ENCODE peak calls at places on chromosomes 4 and X, in seven cellular contexts. O is tibial artery; E is ovary; L is heart right ventricle; T is astrocyte; I is heart left ventricle; G is CD8-positive, alpha-beta T cell. H is an unnamed sample.

GRCh38 chrX:153481043-153481442 is 10.7 kb upstream of the HAUS7 start:
- DNase-seq in O (no peak), E (no peak), L (no peak), T (no peak), I (no peak), G (no peak), H (no peak)

GRCh38 chrX:86047174-86047991 is at the start of gene CHM:
- DNase-seq in O (peak; percentile 67), E (peak; percentile 51), L (peak; percentile 70), T (peak; percentile 78), I (peak; percentile 59), G (peak; percentile 61), H (no peak)

GRCh38 chr4:118034061-118034785 is at the start of gene NDST3:
- DNase-seq in O (peak; percentile 67), E (peak; percentile 11), L (peak; percentile 6), T (peak; percentile 65), I (no peak), G (no peak), H (no peak)

GRCh38 chrX:108312938-108313337 is 125.3 kb downstream of the COL4A6 start:
- DNase-seq in O (no peak), E (no peak), L (peak; percentile 58), T (peak; percentile 61), I (peak; percentile 44), G (no peak), H (no peak)

GRCh38 chrX:45596190-45596808 is 395.6 kb upstream of the DIPK2B start:
- DNase-seq in O (no peak), E (no peak), L (no peak), T (no peak), I (no peak), G (no peak), H (no peak)

GRCh38 chrX:18426004-18426320 is 554 bp downstream of the CDKL5 start:
- DNase-seq in O (no peak), E (no peak), L (no peak), T (no peak), I (no peak), G (no peak), H (no peak)

GRCh38 chr4:144181386-144181785 is 40.9 kb upstream of the GYPA start:
- DNase-seq in O (no peak), E (no peak), L (no peak), T (no peak), I (no peak), G (no peak), H (no peak)

GRCh38 chr4:93313207-93313606 is 515.3 kb upstream of the ATOH1 start:
- DNase-seq in O (no peak), E (no peak), L (no peak), T (no peak), I (no peak), G (no peak), H (no peak)

GRCh38 chr4:189664693-189665250 is 275.9 kb upstream of the FRG1 start:
- DNase-seq in O (no peak), E (no peak), L (no peak), T (no peak), I (no peak), G (no peak), H (no peak)

GRCh38 chr4:168574581-168575295 is 77.9 kb downstream of the PALLD start:
- DNase-seq in O (no peak), E (no peak), L (no peak), T (peak; percentile 83), I (no peak), G (no peak), H (no peak)

GRCh38 chrX:63434665-63435064 is 83.5 kb upstream of the SPIN4 start:
- DNase-seq in O (no peak), E (no peak), L (no peak), T (peak; percentile 44), I (no peak), G (no peak), H (no peak)

GRCh38 chrX:46295963-46296362 is 249.3 kb downstream of the ZNF674 start:
- DNase-seq in O (no peak), E (no peak), L (no peak), T (no peak), I (no peak), G (no peak), H (no peak)

GRCh38 chr4:105679186-105679585 is 29.3 kb downstream of the INTS12 start:
- DNase-seq in O (no peak), E (no peak), L (no peak), T (no peak), I (no peak), G (no peak), H (no peak)

GRCh38 chr4:89358935-89359364 is 51.4 kb upstream of the GPRIN3 start:
- DNase-seq in O (no peak), E (no peak), L (no peak), T (no peak), I (no peak), G (no peak), H (no peak)

GRCh38 chrX:22742174-22742573 is 257.6 kb upstream of the DDX53 start:
- DNase-seq in O (no peak), E (no peak), L (no peak), T (peak; percentile 64), I (no peak), G (no peak), H (no peak)

GRCh38 chr4:39631700-39632079 is 7.0 kb downstream of the SMIM14 start:
- DNase-seq in O (no peak), E (no peak), L (no peak), T (no peak), I (no peak), G (no peak), H (no peak)

GRCh38 chr4:182416101-182416500 is 172.9 kb downstream of the TENM3 start:
- DNase-seq in O (no peak), E (no peak), L (no peak), T (no peak), I (no peak), G (no peak), H (no peak)

GRCh38 chr4:146739182-146739581 is 100.5 kb downstream of the POU4F2 start:
- DNase-seq in O (no peak), E (no peak), L (no peak), T (no peak), I (no peak), G (no peak), H (no peak)

GRCh38 chr4:123777297-123777859 is 380.8 kb downstream of the SPRY1 start:
- DNase-seq in O (no peak), E (no peak), L (peak; percentile 61), T (peak; percentile 49), I (peak; percentile 39), G (no peak), H (no peak)

GRCh38 chr4:94400191-94400590 is 51.6 kb upstream of the PDLIM5 start:
- DNase-seq in O (no peak), E (no peak), L (no peak), T (no peak), I (no peak), G (no peak), H (no peak)

DNA sequence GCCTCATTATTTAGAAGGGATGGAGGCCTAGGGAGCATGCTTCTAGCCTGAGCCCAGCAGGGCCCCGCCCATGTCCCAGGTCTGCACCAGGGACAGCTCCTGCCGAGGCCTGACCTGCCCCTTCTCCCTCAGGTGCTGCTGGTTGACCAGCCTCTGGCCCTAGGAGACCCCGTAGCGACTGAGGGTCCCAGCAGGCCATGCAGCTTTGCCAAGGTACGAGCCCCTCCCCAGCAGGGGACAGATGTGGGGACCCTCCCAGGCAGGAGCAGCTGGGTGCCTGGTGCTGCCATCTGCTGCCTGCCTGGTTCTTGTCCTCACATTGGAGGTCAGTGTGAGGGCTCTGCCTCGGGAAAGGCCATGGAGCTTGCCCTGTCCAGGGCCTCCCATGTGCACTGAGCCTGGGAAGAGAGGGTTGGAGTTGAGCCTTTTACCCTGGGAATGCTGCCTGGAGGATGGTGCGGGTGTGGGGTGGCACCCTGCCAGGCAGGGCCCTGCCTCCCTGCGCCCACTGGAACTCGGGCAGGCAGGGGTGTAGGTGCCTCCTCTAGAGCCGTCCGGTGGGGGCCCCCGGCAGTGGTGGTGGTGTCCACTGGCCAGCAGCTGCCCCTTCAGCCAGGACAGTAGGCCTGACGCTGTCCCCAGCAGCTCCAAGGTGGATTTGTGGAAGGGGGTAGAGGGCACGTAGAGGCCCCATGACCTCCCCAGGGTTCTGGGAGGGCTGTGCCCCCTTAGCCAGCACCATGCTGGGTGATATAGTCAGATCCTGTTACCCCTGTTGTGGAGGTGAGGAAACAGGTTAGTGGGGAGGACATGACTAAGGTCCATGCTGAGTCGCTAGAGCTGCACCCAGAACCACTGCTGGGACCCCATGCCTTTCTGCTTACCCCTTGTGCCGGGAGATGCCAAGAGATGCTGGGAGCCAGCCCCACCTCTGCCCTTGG is 2.2 kb upstream of the MSANTD1 start:
- DNase-seq in O (no peak), E (no peak), L (no peak), T (no peak), I (no peak), G (no peak), H (no peak)
- H3K27me3 ChIP-seq in O (no peaks in the 10 kb centered on the region), E (no peaks in the 10 kb centered on the region), L (no peaks in the 10 kb centered on the region), T (no peaks in the 10 kb centered on the region), I (no peaks in the 10 kb centered on the region), G (no peaks in the 10 kb centered on the region), H (no peaks in the 10 kb centered on the region)

GRCh38 chrX:112235547-112235946 is 153.0 kb upstream of the TRPC5 start:
- DNase-seq in O (no peak), E (no peak), L (no peak), T (no peak), I (no peak), G (no peak), H (no peak)
- H3K27me3 ChIP-seq in O (no peaks in the 10 kb centered on the region), E (no peaks in the 10 kb centered on the region), L (no peaks in the 10 kb centered on the region), T (no peaks in the 10 kb centered on the region), I (no peaks in the 10 kb centered on the region), G (no peaks in the 10 kb centered on the region), H (no peaks in the 10 kb centered on the region)

DNA sequence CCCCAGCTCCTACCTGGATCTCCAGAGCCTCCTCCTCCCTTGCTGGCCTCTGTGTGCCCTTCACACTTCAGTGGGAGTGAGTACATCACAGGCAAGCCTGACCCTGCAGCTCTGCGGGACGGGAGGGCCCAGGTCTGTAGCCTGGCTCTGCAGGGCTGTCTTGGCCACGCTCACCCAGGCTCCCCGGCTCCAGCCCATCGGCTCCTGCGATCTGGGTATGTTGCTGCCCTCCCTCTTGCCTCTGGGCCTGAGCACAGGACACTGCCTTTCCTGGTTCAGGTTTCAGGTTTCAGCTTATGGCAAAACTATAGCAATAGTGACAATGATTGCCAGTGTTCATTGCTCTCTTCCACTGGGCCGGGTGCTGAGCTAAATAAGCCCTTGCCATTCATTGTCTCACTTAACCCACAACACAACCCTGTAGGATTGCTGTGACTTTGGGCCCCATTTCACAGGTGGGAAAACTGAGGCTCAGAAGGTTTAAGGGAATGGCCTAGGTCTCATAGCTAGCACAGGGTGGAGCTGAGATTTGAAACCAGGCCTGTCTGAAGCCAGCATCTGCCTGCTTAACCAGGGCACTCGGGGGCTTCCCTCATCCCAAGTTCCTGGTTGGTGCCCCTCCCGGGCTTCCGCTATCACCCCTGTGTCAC is 44.6 kb upstream of the SORCS2 start:
- DNase-seq in O (no peak), E (no peak), L (no peak), T (no peak), I (no peak), G (no peak), H (no peak)
- H3K27me3 ChIP-seq in O (peaks cover 18% of the 10 kb centered on the region), E (no peaks in the 10 kb centered on the region), L (peaks cover 6% of the 10 kb centered on the region), T (peaks cover 14% of the 10 kb centered on the region), I (no peaks in the 10 kb centered on the region), G (no peaks in the 10 kb centered on the region), H (no peaks in the 10 kb centered on the region)

GRCh38 chr4:42252315-42252714 is 99.9 kb upstream of the BEND4 start:
- DNase-seq in O (no peak), E (no peak), L (no peak), T (no peak), I (no peak), G (no peak), H (no peak)
- H3K27me3 ChIP-seq in O (no peaks in the 10 kb centered on the region), E (no peaks in the 10 kb centered on the region), L (peaks cover 9% of the 10 kb centered on the region), T (no peaks in the 10 kb centered on the region), I (no peaks in the 10 kb centered on the region), G (no peaks in the 10 kb centered on the region), H (no peaks in the 10 kb centered on the region)